ENCODE peak calls at places on chromosomes 12 and 14, in five cellular contexts. T is spleen, F is H9, M is right atrium auricular region, K is neural crest cell. X is an unnamed sample.

GRCh38 chr12:57611116-57611809 is at the start of gene ARHGEF25:
- DNase-seq in K (peak; percentile 70), M (no peak), T (no peak), F (peak; percentile 81), X (peak; percentile 60)

GRCh38 chr12:95224202-95225170 is 6.9 kb downstream of the VEZT start:
- DNase-seq in T (no peak), K (no peak), F (no peak), M (no peak), X (no peak)

GRCh38 chr12:15163577-15163976 is 57.6 kb downstream of the RERG start:
- DNase-seq in M (no peak), K (no peak), F (no peak), T (no peak), X (no peak)

GRCh38 chr14:78581222-78581621 is 411.0 kb downstream of the NRXN3 start:
- DNase-seq in F (no peak), T (no peak), K (no peak), M (no peak), X (no peak)

GRCh38 chr12:30999723-31000122 is 73.2 kb downstream of the TSPAN11 start:
- DNase-seq in T (peak; percentile 36), M (no peak), K (no peak), F (no peak), X (no peak)

GRCh38 chr12:5806376-5807089 is 138.5 kb downstream of the ANO2 start:
- DNase-seq in F (no peak), K (no peak), T (no peak), M (no peak), X (no peak)

GRCh38 chr12:38155526-38156496 is 160.8 kb upstream of the ALG10B start:
- DNase-seq in T (peak; percentile 57), M (peak; percentile 53), F (no peak), K (no peak), X (no peak)

GRCh38 chr12:129215436-129216025 is 362.3 kb downstream of the GLT1D1 start:
- DNase-seq in F (no peak), M (no peak), K (no peak), T (no peak), X (no peak)

GRCh38 chr12:120092531-120093335 is 23.8 kb downstream of the RAB35 start:
- DNase-seq in K (no peak), M (no peak), T (no peak), F (peak; percentile 60), X (no peak)

GRCh38 chr12:86158956-86159355 is 97.2 kb downstream of the MGAT4C start:
- DNase-seq in F (no peak), K (no peak), M (no peak), T (no peak), X (no peak)

GRCh38 chr12:79690606-79691298 is at the start of gene PAWR:
- DNase-seq in M (no peak), F (peak; percentile 91), K (peak; percentile 57), T (peak; percentile 92), X (peak; percentile 79)

GRCh38 chr12:45298721-45299120 is 82.8 kb downstream of the ANO6 start:
- DNase-seq in M (no peak), K (no peak), F (no peak), T (no peak), X (no peak)

GRCh38 chr12:129152291-129153075 is 299.2 kb downstream of the GLT1D1 start:
- DNase-seq in K (no peak), T (no peak), M (no peak), F (peak; percentile 73), X (no peak)

GRCh38 chr12:1115471-1116242 is 124.6 kb downstream of the ERC1 start:
- DNase-seq in K (no peak), F (no peak), T (no peak), M (no peak), X (no peak)

GRCh38 chr14:35403085-35403396 is 1.5 kb downstream of the NFKBIA start:
- DNase-seq in F (no peak), K (no peak), M (no peak), T (peak; percentile 86), X (no peak)

GRCh38 chr12:55938826-55939501 is 8.0 kb downstream of the DGKA start:
- DNase-seq in F (no peak), K (no peak), T (no peak), M (no peak), X (no peak)

GRCh38 chr12:11650697-11651281 is 1.3 kb downstream of the ETV6 start:
- DNase-seq in K (no peak), T (no peak), M (no peak), F (no peak), X (no peak)

GRCh38 chr14:65336191-65336591 is 76.3 kb upstream of the FUT8 start:
- DNase-seq in T (no peak), K (no peak), M (no peak), F (no peak), X (no peak)

GRCh38 chr12:110105961-110106540 is 18.1 kb upstream of the IFT81 start:
- DNase-seq in F (no peak), T (no peak), M (no peak), K (no peak), X (no peak)

GRCh38 chr12:110105159-110105558 is 19.0 kb upstream of the IFT81 start:
- DNase-seq in T (no peak), M (no peak), F (no peak), K (no peak), X (no peak)

GRCh38 chr12:110100315-110100970 is 23.7 kb upstream of the IFT81 start:
- DNase-seq in M (peak; percentile 85), T (peak; percentile 80), F (peak; percentile 81), K (peak; percentile 70), X (peak; percentile 66)

GRCh38 chr12:110104188-110104969 is 19.8 kb upstream of the IFT81 start:
- DNase-seq in K (no peak), M (no peak), T (no peak), F (no peak), X (no peak)

DNA sequence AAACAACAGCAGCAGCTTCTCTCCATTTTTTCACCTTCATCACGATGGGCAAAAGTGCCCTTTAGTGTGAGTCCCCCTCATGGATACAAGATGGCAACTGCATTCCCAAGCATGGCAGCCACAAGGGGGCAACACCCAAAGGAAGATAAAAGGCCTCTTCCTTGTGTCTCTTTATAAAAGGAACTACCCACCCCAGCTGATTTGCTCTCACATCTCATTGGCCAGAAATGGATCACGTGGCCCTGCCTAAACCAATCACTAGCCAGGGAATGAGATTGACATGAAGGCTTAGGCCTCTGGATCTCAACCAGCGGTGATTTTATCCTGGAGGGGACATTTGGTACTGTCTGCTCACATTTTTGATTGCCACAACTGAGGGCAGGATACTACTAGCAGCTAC is 21.9 kb upstream of the IFT81 start:
- DNase-seq in K (peak; percentile 36), M (no peak), F (peak; percentile 98), T (no peak), X (peak; percentile 38)
- TF ChIP-seq CTCF in K (peak; percentile 45), M (no peak), F (peak; percentile 72), T (no peak), X (peak; percentile 14)

GRCh38 chr12:58832920-58833319 is 87.4 kb downstream of the LRIG3 start:
- DNase-seq in F (no peak), K (no peak), M (no peak), T (no peak), X (no peak)

GRCh38 chr12:58833844-58834243 is 86.5 kb downstream of the LRIG3 start:
- DNase-seq in T (no peak), F (no peak), K (no peak), M (no peak), X (no peak)
- TF ChIP-seq CTCF in T (no peak), F (no peak), K (no peak), M (no peak), X (no peak)

DNA sequence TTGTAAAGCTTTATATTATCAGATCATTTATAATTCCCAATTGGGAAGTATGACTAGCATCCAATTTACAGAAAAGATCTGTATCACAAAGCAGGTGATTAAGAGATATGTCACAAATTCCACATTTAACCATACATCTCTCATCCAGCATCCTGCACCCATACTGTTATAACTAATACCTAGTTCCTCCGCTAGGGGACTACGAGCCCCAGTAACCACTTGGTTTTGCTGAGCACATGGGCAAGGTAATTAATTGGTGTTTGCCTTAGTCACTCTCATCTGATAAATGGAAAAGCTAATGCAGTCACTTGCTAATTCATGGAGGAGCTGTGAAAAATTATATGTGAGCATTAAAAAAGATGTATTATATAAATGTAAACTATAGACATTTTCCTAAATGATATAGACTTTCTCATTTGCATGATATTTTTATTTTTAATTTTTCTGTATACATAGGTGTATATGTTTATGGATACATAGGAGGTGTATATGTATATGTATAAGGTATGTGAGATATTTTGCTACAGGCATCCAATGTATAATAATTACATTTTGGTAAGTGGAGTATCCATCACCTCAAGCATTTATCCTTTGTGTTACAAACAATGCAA is 1031.8 kb downstream of the GALC start:
- DNase-seq in F (peak; percentile 40), M (no peak), K (no peak), T (no peak), X (peak; percentile 21)
- TF ChIP-seq CTCF in F (peak; percentile 82), M (no peak), K (peak; percentile 66), T (no peak), X (peak; percentile 75)

DNA sequence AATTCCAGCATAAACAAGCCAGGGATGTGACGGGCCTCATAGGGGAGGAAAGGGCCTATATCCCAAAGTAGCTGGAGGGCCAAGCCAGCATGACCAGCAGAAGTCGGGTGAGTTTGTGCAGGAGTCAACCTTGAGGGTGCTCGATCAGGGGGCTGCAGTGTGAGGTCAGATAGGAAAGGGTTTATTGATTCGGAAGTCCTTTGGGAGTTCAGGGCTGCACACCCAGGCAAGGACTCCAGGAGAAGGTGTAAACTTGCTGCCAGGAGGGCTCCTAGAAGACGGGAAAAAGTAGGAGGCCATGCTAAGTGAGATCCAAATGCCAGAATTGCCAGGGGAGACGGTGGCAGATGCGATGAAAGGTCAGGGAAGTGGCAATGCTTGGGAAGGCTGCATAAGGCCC is 3.4 kb upstream of the OAS2 start:
- DNase-seq in F (no peak), T (no peak), K (no peak), M (no peak), X (no peak)
- TF ChIP-seq CTCF in F (no peak), T (no peak), K (no peak), M (no peak), X (no peak)

DNA sequence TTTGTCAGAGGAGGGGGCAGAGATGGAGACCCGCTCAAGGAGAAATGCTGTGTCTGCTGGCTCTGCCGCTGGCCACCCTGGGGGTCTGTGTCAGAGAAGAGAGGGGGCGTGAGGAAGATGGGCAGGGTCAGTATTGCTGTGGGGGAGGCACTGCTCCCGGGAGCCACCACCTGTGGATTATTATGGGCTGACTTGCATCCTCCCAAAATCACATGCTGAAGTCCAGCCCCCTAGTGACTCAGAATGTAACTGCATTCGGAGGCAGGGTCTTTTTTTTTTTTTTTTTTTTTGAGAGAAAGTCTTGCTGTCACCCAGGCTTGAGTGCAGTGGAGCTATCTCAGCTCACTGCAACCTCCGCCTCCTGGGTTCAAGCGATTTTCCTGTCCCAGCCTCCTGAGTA is 12.3 kb downstream of the ABCD4 start:
- DNase-seq in T (no peak), F (no peak), K (no peak), M (no peak), X (no peak)
- TF ChIP-seq CTCF in T (no peak), F (peak; percentile 73), K (peak; percentile 61), M (no peak), X (peak; percentile 73)

X was measured in endothelial cell.